ENCODE peak calls at places on chromosomes 1 and 21, in eight cellular contexts. One of them, this sample, is unnamed.

GRCh38 chr1:226962421-226963391 is 22.6 kb downstream of the COQ8A start:
- DNase-seq in cardiac muscle cell: no peak
- DNase-seq in EH: no peak
- DNase-seq in Kasumi-1: no peak
- DNase-seq in amniotic stem cell: no peak
- DNase-seq in stimulated activated CD4-positive, alpha-beta T cell treated with anti-CD3 and anti-CD28 coated beads, Interleukin-2, amount 100 ng/mL, for 48 hours: no peak
- DNase-seq in T-cell: no peak
- DNase-seq in NCI-H1694 treated with DMSO at 0.1 percent for 48 hours: no peak
- DNase-seq in this sample: no peak

GRCh38 chr1:214004795-214005194 is 17.0 kb downstream of the PROX1 start:
- DNase-seq in stimulated activated CD4-positive, alpha-beta T cell treated with anti-CD3 and anti-CD28 coated beads, Interleukin-2, amount 100 ng/mL, for 48 hours: no peak
- DNase-seq in NCI-H1694 treated with DMSO at 0.1 percent for 48 hours: no peak
- DNase-seq in T-cell: no peak
- DNase-seq in Kasumi-1: no peak
- DNase-seq in amniotic stem cell: no peak
- DNase-seq in EH: no peak
- DNase-seq in cardiac muscle cell: no peak
- DNase-seq in this sample: no peak

GRCh38 chr1:193762276-193762675 is 575.9 kb upstream of the B3GALT2 start:
- DNase-seq in cardiac muscle cell: no peak
- DNase-seq in EH: no peak
- DNase-seq in stimulated activated CD4-positive, alpha-beta T cell treated with anti-CD3 and anti-CD28 coated beads, Interleukin-2, amount 100 ng/mL, for 48 hours: no peak
- DNase-seq in Kasumi-1: no peak
- DNase-seq in T-cell: no peak
- DNase-seq in NCI-H1694 treated with DMSO at 0.1 percent for 48 hours: no peak
- DNase-seq in amniotic stem cell: no peak
- DNase-seq in this sample: no peak

GRCh38 chr1:109210058-109210457 is 3.7 kb upstream of the SARS1 start:
- DNase-seq in T-cell: no peak
- DNase-seq in NCI-H1694 treated with DMSO at 0.1 percent for 48 hours: no peak
- DNase-seq in EH: no peak
- DNase-seq in Kasumi-1: no peak
- DNase-seq in stimulated activated CD4-positive, alpha-beta T cell treated with anti-CD3 and anti-CD28 coated beads, Interleukin-2, amount 100 ng/mL, for 48 hours: no peak
- DNase-seq in cardiac muscle cell: no peak
- DNase-seq in amniotic stem cell: no peak
- DNase-seq in this sample: no peak

GRCh38 chr1:99645199-99645598 is 714 bp upstream of the PALMD start:
- DNase-seq in EH: peak
- DNase-seq in amniotic stem cell: no peak
- DNase-seq in cardiac muscle cell: peak
- DNase-seq in T-cell: no peak
- DNase-seq in Kasumi-1: no peak
- DNase-seq in stimulated activated CD4-positive, alpha-beta T cell treated with anti-CD3 and anti-CD28 coated beads, Interleukin-2, amount 100 ng/mL, for 48 hours: no peak
- DNase-seq in NCI-H1694 treated with DMSO at 0.1 percent for 48 hours: no peak
- DNase-seq in this sample: peak

GRCh38 chr21:34592120-34592561 is 22.8 kb downstream of the RCAN1 start:
- DNase-seq in EH: no peak
- DNase-seq in Kasumi-1: no peak
- DNase-seq in cardiac muscle cell: peak
- DNase-seq in amniotic stem cell: no peak
- DNase-seq in NCI-H1694 treated with DMSO at 0.1 percent for 48 hours: no peak
- DNase-seq in T-cell: no peak
- DNase-seq in stimulated activated CD4-positive, alpha-beta T cell treated with anti-CD3 and anti-CD28 coated beads, Interleukin-2, amount 100 ng/mL, for 48 hours: no peak
- DNase-seq in this sample: no peak

GRCh38 chr21:13368200-13368599 is 241.4 kb upstream of the POTED start:
- DNase-seq in T-cell: no peak
- DNase-seq in cardiac muscle cell: no peak
- DNase-seq in stimulated activated CD4-positive, alpha-beta T cell treated with anti-CD3 and anti-CD28 coated beads, Interleukin-2, amount 100 ng/mL, for 48 hours: no peak
- DNase-seq in NCI-H1694 treated with DMSO at 0.1 percent for 48 hours: no peak
- DNase-seq in Kasumi-1: no peak
- DNase-seq in amniotic stem cell: no peak
- DNase-seq in EH: no peak
- DNase-seq in this sample: no peak

GRCh38 chr1:86557739-86558138 is 10.9 kb downstream of the CLCA4 start:
- DNase-seq in EH: no peak
- DNase-seq in stimulated activated CD4-positive, alpha-beta T cell treated with anti-CD3 and anti-CD28 coated beads, Interleukin-2, amount 100 ng/mL, for 48 hours: no peak
- DNase-seq in NCI-H1694 treated with DMSO at 0.1 percent for 48 hours: no peak
- DNase-seq in T-cell: no peak
- DNase-seq in cardiac muscle cell: no peak
- DNase-seq in amniotic stem cell: no peak
- DNase-seq in Kasumi-1: no peak
- DNase-seq in this sample: no peak

GRCh38 chr1:46285730-46286477 is 17.5 kb downstream of the LRRC41 start:
- DNase-seq in amniotic stem cell: no peak
- DNase-seq in T-cell: no peak
- DNase-seq in EH: no peak
- DNase-seq in cardiac muscle cell: no peak
- DNase-seq in Kasumi-1: no peak
- DNase-seq in stimulated activated CD4-positive, alpha-beta T cell treated with anti-CD3 and anti-CD28 coated beads, Interleukin-2, amount 100 ng/mL, for 48 hours: no peak
- DNase-seq in NCI-H1694 treated with DMSO at 0.1 percent for 48 hours: peak
- DNase-seq in this sample: no peak

GRCh38 chr1:26831059-26831458 is 4.6 kb downstream of the ZDHHC18 start:
- DNase-seq in cardiac muscle cell: no peak
- DNase-seq in EH: no peak
- DNase-seq in NCI-H1694 treated with DMSO at 0.1 percent for 48 hours: no peak
- DNase-seq in T-cell: no peak
- DNase-seq in stimulated activated CD4-positive, alpha-beta T cell treated with anti-CD3 and anti-CD28 coated beads, Interleukin-2, amount 100 ng/mL, for 48 hours: no peak
- DNase-seq in Kasumi-1: no peak
- DNase-seq in amniotic stem cell: no peak
- DNase-seq in this sample: no peak

GRCh38 chr1:154956557-154956956 is 658 bp upstream of the PBXIP1 start:
- DNase-seq in cardiac muscle cell: no peak
- DNase-seq in NCI-H1694 treated with DMSO at 0.1 percent for 48 hours: no peak
- DNase-seq in Kasumi-1: no peak
- DNase-seq in T-cell: no peak
- DNase-seq in stimulated activated CD4-positive, alpha-beta T cell treated with anti-CD3 and anti-CD28 coated beads, Interleukin-2, amount 100 ng/mL, for 48 hours: no peak
- DNase-seq in EH: no peak
- DNase-seq in amniotic stem cell: no peak
- DNase-seq in this sample: no peak

GRCh38 chr1:115114308-115114707 is 25.0 kb upstream of the TSPAN2 start:
- DNase-seq in NCI-H1694 treated with DMSO at 0.1 percent for 48 hours: no peak
- DNase-seq in amniotic stem cell: no peak
- DNase-seq in cardiac muscle cell: peak
- DNase-seq in EH: peak
- DNase-seq in Kasumi-1: no peak
- DNase-seq in stimulated activated CD4-positive, alpha-beta T cell treated with anti-CD3 and anti-CD28 coated beads, Interleukin-2, amount 100 ng/mL, for 48 hours: no peak
- DNase-seq in T-cell: no peak
- DNase-seq in this sample: no peak

GRCh38 chr1:214558002-214558770 is 6.8 kb upstream of the PTPN14 start:
- DNase-seq in Kasumi-1: peak
- DNase-seq in amniotic stem cell: no peak
- DNase-seq in stimulated activated CD4-positive, alpha-beta T cell treated with anti-CD3 and anti-CD28 coated beads, Interleukin-2, amount 100 ng/mL, for 48 hours: no peak
- DNase-seq in EH: peak
- DNase-seq in NCI-H1694 treated with DMSO at 0.1 percent for 48 hours: no peak
- DNase-seq in cardiac muscle cell: peak
- DNase-seq in T-cell: no peak
- DNase-seq in this sample: no peak

GRCh38 chr1:116503535-116504307 is 67.1 kb downstream of the CD58 start:
- DNase-seq in NCI-H1694 treated with DMSO at 0.1 percent for 48 hours: no peak
- DNase-seq in amniotic stem cell: no peak
- DNase-seq in EH: no peak
- DNase-seq in Kasumi-1: peak
- DNase-seq in T-cell: no peak
- DNase-seq in stimulated activated CD4-positive, alpha-beta T cell treated with anti-CD3 and anti-CD28 coated beads, Interleukin-2, amount 100 ng/mL, for 48 hours: no peak
- DNase-seq in cardiac muscle cell: no peak
- DNase-seq in this sample: no peak

GRCh38 chr1:43435146-43436145 is 18.3 kb downstream of the HYI start:
- DNase-seq in NCI-H1694 treated with DMSO at 0.1 percent for 48 hours: no peak
- DNase-seq in amniotic stem cell: no peak
- DNase-seq in Kasumi-1: no peak
- DNase-seq in stimulated activated CD4-positive, alpha-beta T cell treated with anti-CD3 and anti-CD28 coated beads, Interleukin-2, amount 100 ng/mL, for 48 hours: no peak
- DNase-seq in cardiac muscle cell: peak
- DNase-seq in T-cell: no peak
- DNase-seq in EH: peak
- DNase-seq in this sample: no peak

GRCh38 chr1:243264718-243265117 is 8.9 kb downstream of the SDCCAG8 start:
- DNase-seq in cardiac muscle cell: peak
- DNase-seq in stimulated activated CD4-positive, alpha-beta T cell treated with anti-CD3 and anti-CD28 coated beads, Interleukin-2, amount 100 ng/mL, for 48 hours: no peak
- DNase-seq in EH: peak
- DNase-seq in T-cell: no peak
- DNase-seq in Kasumi-1: peak
- DNase-seq in NCI-H1694 treated with DMSO at 0.1 percent for 48 hours: no peak
- DNase-seq in amniotic stem cell: no peak
- DNase-seq in this sample: no peak

GRCh38 chr21:26593800-26594199 is 20.7 kb upstream of the CYYR1 start:
- DNase-seq in EH: no peak
- DNase-seq in NCI-H1694 treated with DMSO at 0.1 percent for 48 hours: no peak
- DNase-seq in amniotic stem cell: no peak
- DNase-seq in Kasumi-1: no peak
- DNase-seq in cardiac muscle cell: no peak
- DNase-seq in T-cell: no peak
- DNase-seq in stimulated activated CD4-positive, alpha-beta T cell treated with anti-CD3 and anti-CD28 coated beads, Interleukin-2, amount 100 ng/mL, for 48 hours: no peak
- DNase-seq in this sample: no peak

GRCh38 chr21:43287974-43288755 is 119.4 kb downstream of the CRYAA start:
- DNase-seq in cardiac muscle cell: no peak
- DNase-seq in T-cell: no peak
- DNase-seq in Kasumi-1: no peak
- DNase-seq in stimulated activated CD4-positive, alpha-beta T cell treated with anti-CD3 and anti-CD28 coated beads, Interleukin-2, amount 100 ng/mL, for 48 hours: no peak
- DNase-seq in EH: no peak
- DNase-seq in amniotic stem cell: no peak
- DNase-seq in NCI-H1694 treated with DMSO at 0.1 percent for 48 hours: no peak
- DNase-seq in this sample: no peak

GRCh38 chr1:78011050-78011449 is 6.3 kb downstream of the DNAJB4 start:
- DNase-seq in cardiac muscle cell: no peak
- DNase-seq in NCI-H1694 treated with DMSO at 0.1 percent for 48 hours: no peak
- DNase-seq in EH: no peak
- DNase-seq in stimulated activated CD4-positive, alpha-beta T cell treated with anti-CD3 and anti-CD28 coated beads, Interleukin-2, amount 100 ng/mL, for 48 hours: no peak
- DNase-seq in T-cell: no peak
- DNase-seq in Kasumi-1: no peak
- DNase-seq in amniotic stem cell: no peak
- DNase-seq in this sample: no peak

GRCh38 chr1:21592086-21592865 is 76.9 kb downstream of the RAP1GAP start:
- DNase-seq in EH: no peak
- DNase-seq in Kasumi-1: no peak
- DNase-seq in stimulated activated CD4-positive, alpha-beta T cell treated with anti-CD3 and anti-CD28 coated beads, Interleukin-2, amount 100 ng/mL, for 48 hours: no peak
- DNase-seq in amniotic stem cell: no peak
- DNase-seq in NCI-H1694 treated with DMSO at 0.1 percent for 48 hours: peak
- DNase-seq in T-cell: no peak
- DNase-seq in cardiac muscle cell: no peak
- DNase-seq in this sample: no peak

GRCh38 chr1:180680558-180681144 is 48.8 kb downstream of the XPR1 start:
- DNase-seq in EH: peak
- DNase-seq in stimulated activated CD4-positive, alpha-beta T cell treated with anti-CD3 and anti-CD28 coated beads, Interleukin-2, amount 100 ng/mL, for 48 hours: no peak
- DNase-seq in amniotic stem cell: no peak
- DNase-seq in Kasumi-1: no peak
- DNase-seq in NCI-H1694 treated with DMSO at 0.1 percent for 48 hours: no peak
- DNase-seq in cardiac muscle cell: peak
- DNase-seq in T-cell: no peak
- DNase-seq in this sample: no peak

GRCh38 chr1:209768354-209768774 is 12.5 kb downstream of the TRAF3IP3 start:
- DNase-seq in NCI-H1694 treated with DMSO at 0.1 percent for 48 hours: no peak
- DNase-seq in amniotic stem cell: no peak
- DNase-seq in T-cell: peak
- DNase-seq in Kasumi-1: no peak
- DNase-seq in cardiac muscle cell: no peak
- DNase-seq in stimulated activated CD4-positive, alpha-beta T cell treated with anti-CD3 and anti-CD28 coated beads, Interleukin-2, amount 100 ng/mL, for 48 hours: peak
- DNase-seq in EH: no peak
- DNase-seq in this sample: no peak

GRCh38 chr1:65209005-65209885 is 61.2 kb downstream of the AK4 start:
- DNase-seq in T-cell: no peak
- DNase-seq in EH: peak
- DNase-seq in NCI-H1694 treated with DMSO at 0.1 percent for 48 hours: peak
- DNase-seq in stimulated activated CD4-positive, alpha-beta T cell treated with anti-CD3 and anti-CD28 coated beads, Interleukin-2, amount 100 ng/mL, for 48 hours: no peak
- DNase-seq in amniotic stem cell: peak
- DNase-seq in cardiac muscle cell: peak
- DNase-seq in Kasumi-1: peak
- DNase-seq in this sample: peak

GRCh38 chr1:208036177-208036808 is 125.4 kb upstream of the CD34 start:
- DNase-seq in amniotic stem cell: no peak
- DNase-seq in EH: peak
- DNase-seq in T-cell: no peak
- DNase-seq in Kasumi-1: no peak
- DNase-seq in NCI-H1694 treated with DMSO at 0.1 percent for 48 hours: no peak
- DNase-seq in cardiac muscle cell: peak
- DNase-seq in stimulated activated CD4-positive, alpha-beta T cell treated with anti-CD3 and anti-CD28 coated beads, Interleukin-2, amount 100 ng/mL, for 48 hours: no peak
- DNase-seq in this sample: no peak

GRCh38 chr1:149995927-149996326 is 14.6 kb downstream of the OTUD7B start:
- DNase-seq in cardiac muscle cell: no peak
- DNase-seq in stimulated activated CD4-positive, alpha-beta T cell treated with anti-CD3 and anti-CD28 coated beads, Interleukin-2, amount 100 ng/mL, for 48 hours: no peak
- DNase-seq in NCI-H1694 treated with DMSO at 0.1 percent for 48 hours: no peak
- DNase-seq in amniotic stem cell: no peak
- DNase-seq in Kasumi-1: no peak
- DNase-seq in EH: peak
- DNase-seq in T-cell: no peak
- DNase-seq in this sample: no peak

This sample was measured in HAP-1.